ENCODE peak calls at places on chromosomes 4 and X, in four cellular contexts. S is neural crest cell, U is NCI-H1105, J is Kasumi-1. M is an unnamed sample.

GRCh38 chrX:39576081-39576701 is 521.6 kb downstream of the BCOR start:
- DNase-seq in S (no peak), U (peak), J (no peak), M (no peak)

GRCh38 chrX:136691028-136691809 is 43.3 kb downstream of the CD40LG start:
- DNase-seq in S (no peak), U (no peak), J (no peak), M (no peak)

GRCh38 chr4:105474110-105474518 is 252 bp upstream of the PPA2 start:
- DNase-seq in S (peak), U (no peak), J (peak), M (peak)

GRCh38 chr4:118356731-118357130 is 3.9 kb upstream of the PRSS12 start:
- DNase-seq in S (no peak), U (no peak), J (no peak), M (no peak)

GRCh38 chr4:19774690-19775256 is 476.9 kb upstream of the SLIT2 start:
- DNase-seq in S (no peak), U (no peak), J (no peak), M (no peak)

GRCh38 chrX:12920990-12921389 is 14.6 kb downstream of the TLR8 start:
- DNase-seq in S (no peak), U (no peak), J (no peak), M (no peak)

GRCh38 chr4:150280975-150281374 is 202.7 kb downstream of the DCLK2 start:
- DNase-seq in S (no peak), U (no peak), J (no peak), M (no peak)

GRCh38 chrX:53184836-53185235 is 40.2 kb downstream of the KDM5C start:
- DNase-seq in S (no peak), U (no peak), J (no peak), M (peak)

GRCh38 chr4:176791591-176792347 is 953 bp downstream of the VEGFC start:
- DNase-seq in S (peak), U (peak), J (no peak), M (peak)

GRCh38 chr4:139560396-139561084 is 4.5 kb upstream of the SETD7 start:
- DNase-seq in S (no peak), U (no peak), J (peak), M (no peak)

GRCh38 chrX:18702362-18703195 is 4.9 kb upstream of the PPEF1 start:
- DNase-seq in S (no peak), U (no peak), J (no peak), M (peak)

GRCh38 chr4:8641931-8642650 is 49.5 kb downstream of the CPZ start:
- DNase-seq in S (no peak), U (no peak), J (no peak), M (no peak)

GRCh38 chrX:134183665-134184064 is 53.3 kb upstream of the CCDC160 start:
- DNase-seq in S (no peak), U (no peak), J (no peak), M (no peak)

GRCh38 chr4:183256756-183257385 is 63.2 kb downstream of the CLDN22 start:
- DNase-seq in S (peak), U (no peak), J (peak), M (peak)

GRCh38 chr4:141027421-141027820 is 105.8 kb downstream of the RNF150 start:
- DNase-seq in S (no peak), U (peak), J (no peak), M (peak)

GRCh38 chrX:67651437-67652142 is 107.8 kb downstream of the AR start:
- DNase-seq in S (no peak), U (no peak), J (no peak), M (no peak)

M was measured in cardiac muscle cell.